ENCODE peak calls at places on chromosome 2, in eight cellular contexts. W is HepG2, L is GM12891, J is transverse colon, S is GM12892, D is breast epithelium, X is right lobe of liver, Z is NB4. P is an unnamed sample.
A peak's percentile ranks its signal among the peaks of the same experiment; 100 is the strongest.

GRCh38 chr2:19819097-19820065 is 82.4 kb downstream of the TTC32 start:
- DNase-seq in J (no peak), Z (no peak), X (no peak), D (no peak), L (no peak), W (no peak), S (no peak), P (no peak)

GRCh38 chr2:20676353-20677215 is 9.6 kb downstream of the GDF7 start:
- DNase-seq in J (peak; percentile 56), Z (no peak), X (peak; percentile 72), D (no peak), L (no peak), W (peak; percentile 99), S (peak; percentile 73), P (no peak)

GRCh38 chr2:227674485-227674884 is 7.9 kb downstream of the SCYGR5 start:
- DNase-seq in J (no peak), L (no peak), S (no peak), X (no peak), W (no peak), Z (no peak), D (no peak), P (no peak)

GRCh38 chr2:134736167-134736885 is 17.5 kb upstream of the TMEM163 start:
- DNase-seq in Z (peak; percentile 50), D (no peak), S (no peak), L (no peak), W (no peak), X (no peak), J (no peak), P (no peak)

GRCh38 chr2:206693399-206694137 is 24.6 kb downstream of the DYTN start:
- DNase-seq in X (no peak), D (no peak), W (peak; percentile 65), S (no peak), L (peak; percentile 19), Z (peak; percentile 75), J (no peak), P (no peak)

GRCh38 chr2:215396595-215397313 is 39.1 kb downstream of the FN1 start:
- DNase-seq in L (no peak), S (no peak), Z (peak; percentile 90), X (no peak), W (no peak), D (no peak), J (no peak), P (no peak)

GRCh38 chr2:146108993-146109392 is 1589.1 kb upstream of the ZEB2 start:
- DNase-seq in J (no peak), X (no peak), S (no peak), W (no peak), Z (no peak), D (no peak), L (no peak), P (no peak)

GRCh38 chr2:165839610-165840009 is 45.6 kb upstream of the GALNT3 start:
- DNase-seq in W (no peak), J (no peak), L (no peak), S (no peak), D (no peak), Z (no peak), X (no peak), P (no peak)

GRCh38 chr2:54629914-54630609 is 93.4 kb upstream of the EML6 start:
- DNase-seq in X (peak; percentile 95), Z (peak; percentile 13), S (no peak), W (peak; percentile 81), D (no peak), J (peak; percentile 29), L (no peak), P (peak; percentile 77)

GRCh38 chr2:122139739-122140138 is 384.3 kb downstream of the TSN start:
- DNase-seq in J (no peak), X (no peak), W (no peak), D (no peak), S (no peak), Z (no peak), L (no peak), P (no peak)

GRCh38 chr2:7011376-7012083 is 94.3 kb downstream of the RNF144A start:
- DNase-seq in S (no peak), D (no peak), J (no peak), X (no peak), L (no peak), W (no peak), Z (no peak), P (no peak)

GRCh38 chr2:98569915-98570314 is 38.4 kb downstream of the COA5 start:
- DNase-seq in S (no peak), W (no peak), Z (no peak), L (no peak), J (no peak), D (no peak), X (no peak), P (no peak)

GRCh38 chr2:7096726-7097352 is 179.6 kb downstream of the RNF144A start:
- DNase-seq in S (no peak), Z (no peak), D (no peak), J (no peak), W (no peak), L (no peak), X (no peak), P (no peak)

GRCh38 chr2:158359846-158360245 is 96.7 kb downstream of the CCDC148 start:
- DNase-seq in J (no peak), Z (peak; percentile 14), D (no peak), L (no peak), X (no peak), S (no peak), W (peak; percentile 68), P (no peak)

GRCh38 chr2:162118166-162119031 is 33.6 kb downstream of the GCG start:
- DNase-seq in X (no peak), Z (no peak), D (peak; percentile 33), S (no peak), J (no peak), L (no peak), W (no peak), P (peak; percentile 19)

GRCh38 chr2:177618270-177619253 is 226.0 kb downstream of the AGPS start:
- DNase-seq in X (peak; percentile 96), L (peak; percentile 63), S (peak; percentile 67), Z (peak; percentile 90), J (peak; percentile 92), W (peak; percentile 86), D (peak; percentile 85), P (peak; percentile 95)
- TF ChIP-seq POLR2A in X (no peak), L (peak; percentile 77), S (peak; percentile 73), Z (no peak), J (peak; percentile 45), W (peak; percentile 97), D (peak; percentile 44), P (peak; percentile 50)

DNA sequence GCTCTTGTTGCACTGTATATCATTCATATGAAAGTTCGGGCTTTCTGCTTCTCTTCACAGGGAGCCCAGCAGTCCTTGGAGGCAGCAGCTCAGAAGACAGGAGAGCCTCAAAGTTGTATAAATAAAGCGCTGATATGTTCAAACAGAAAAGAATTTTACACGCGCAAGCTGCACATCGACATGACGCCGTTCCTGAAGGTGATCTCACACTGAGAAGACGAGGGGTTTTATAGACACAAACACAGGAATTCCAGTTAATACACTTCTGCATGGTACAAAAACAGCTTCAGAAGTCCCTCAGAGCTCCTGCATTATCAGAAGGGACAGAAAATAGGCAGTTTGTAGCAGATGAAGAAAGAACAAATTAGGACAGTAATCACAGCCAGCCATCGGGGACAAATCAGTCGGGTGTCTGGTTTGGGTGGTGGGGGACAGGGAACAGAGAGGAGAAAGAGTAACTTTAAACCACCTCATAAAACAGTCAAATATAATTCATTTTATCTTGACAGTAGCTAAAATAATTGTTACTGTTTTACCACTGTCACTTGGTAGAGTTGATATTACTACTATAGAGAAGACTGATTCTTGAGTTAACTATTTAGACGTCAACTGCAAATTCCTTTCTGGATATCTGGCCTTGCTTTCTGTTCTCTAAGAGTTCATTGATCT is 81.7 kb downstream of the KIAA2012 start:
- DNase-seq in S (no peak), Z (no peak), D (no peak), J (no peak), W (no peak), X (no peak), L (no peak), P (no peak)
- TF ChIP-seq POLR2A in S (no peak), Z (no peak), D (no peak), J (no peak), W (no peak), X (no peak), L (no peak), P (no peak)

GRCh38 chr2:10448646-10449480 is 736 bp upstream of the ODC1 start:
- DNase-seq in L (peak; percentile 96), X (no peak), S (peak; percentile 96), Z (peak; percentile 96), D (peak; percentile 64), J (peak; percentile 95), W (peak; percentile 90), P (peak; percentile 91)
- TF ChIP-seq POLR2A in L (peak; percentile 71), X (peak; percentile 74), S (peak; percentile 43), Z (peak; percentile 38), D (no peak), J (peak; percentile 89), W (peak; percentile 93), P (peak; percentile 76)

GRCh38 chr2:15620340-15620739 is 28.7 kb downstream of the DDX1 start:
- DNase-seq in Z (no peak), S (no peak), W (no peak), X (no peak), L (no peak), J (no peak), D (no peak), P (no peak)

GRCh38 chr2:15619938-15620337 is 28.3 kb downstream of the DDX1 start:
- DNase-seq in D (no peak), W (no peak), X (no peak), S (no peak), Z (no peak), L (no peak), J (no peak), P (no peak)

GRCh38 chr2:15619076-15619475 is 27.4 kb downstream of the DDX1 start:
- DNase-seq in D (no peak), S (no peak), J (no peak), W (no peak), L (no peak), Z (no peak), X (no peak), P (no peak)

GRCh38 chr2:15618449-15618855 is 26.8 kb downstream of the DDX1 start:
- DNase-seq in Z (no peak), W (no peak), J (no peak), D (no peak), S (no peak), L (no peak), X (no peak), P (no peak)

DNA sequence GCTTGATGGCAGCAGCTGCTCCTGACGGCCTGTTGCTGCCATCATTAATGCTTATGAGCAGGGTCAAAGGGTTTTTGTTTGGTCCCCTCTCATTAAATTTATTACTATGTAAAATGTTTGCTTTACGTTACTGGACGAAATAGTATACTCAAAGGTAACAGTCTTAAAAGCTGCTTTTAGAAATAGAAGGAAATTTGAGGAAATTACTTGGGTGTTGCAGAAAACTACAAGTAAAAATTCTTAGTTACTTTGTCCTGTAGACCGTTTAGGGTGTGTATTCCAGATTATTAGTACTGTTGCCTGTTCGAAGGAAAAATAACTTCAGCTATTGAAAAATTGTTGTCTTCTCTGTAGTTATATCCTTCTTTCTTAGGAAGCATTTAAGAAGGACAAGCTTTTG is 27.8 kb downstream of the DDX1 start:
- DNase-seq in D (no peak), X (no peak), Z (no peak), J (no peak), L (no peak), W (no peak), S (no peak), P (no peak)
- TF ChIP-seq POLR2A in D (no peak), X (no peak), Z (no peak), J (no peak), L (no peak), W (no peak), S (no peak), P (no peak)

P was measured in heart left ventricle.